ENCODE peak calls at places on chromosome 7, in eight cellular contexts. F is AG08396, O is left lobe of liver, W is activated T-cell treated with anti-CD3 and anti-CD28 coated beads for 24 hours, R is endothelial cell, Y is upper lobe of left lung, C is stomach, H is dermis microvascular lymphatic vessel endothelial cell. K is an unnamed sample.

GRCh38 chr7:69095649-69096048 is 502.6 kb upstream of the AUTS2 start:
- DNase-seq in H (no peak), R (no peak), W (no peak), C (no peak), Y (no peak), O (no peak), F (no peak), K (no peak)

GRCh38 chr7:138538996-138539644 is 79.1 kb downstream of the TRIM24 start:
- DNase-seq in W (no peak), C (no peak), H (no peak), F (no peak), Y (no peak), O (no peak), R (no peak), K (no peak)

GRCh38 chr7:124840435-124840834 is 74.8 kb upstream of the GPR37 start:
- DNase-seq in H (no peak), W (no peak), R (no peak), F (no peak), Y (no peak), O (no peak), C (no peak), K (no peak)

GRCh38 chr7:143492799-143493568 is 15.3 kb downstream of the TAS2R41 start:
- DNase-seq in R (no peak), O (no peak), C (no peak), W (no peak), H (no peak), Y (no peak), F (peak), K (no peak)

GRCh38 chr7:107180378-107180777 is 11.6 kb downstream of the HBP1 start:
- DNase-seq in R (no peak), W (peak), H (peak), Y (no peak), F (no peak), O (no peak), C (peak), K (peak)

GRCh38 chr7:44639701-44640321 is 33.4 kb downstream of the OGDH start:
- DNase-seq in R (peak), O (peak), C (no peak), H (peak), W (no peak), Y (no peak), F (peak), K (no peak)

GRCh38 chr7:13946181-13946580 is 43.3 kb downstream of the ETV1 start:
- DNase-seq in C (no peak), Y (no peak), R (no peak), O (no peak), W (no peak), H (no peak), F (peak), K (no peak)

GRCh38 chr7:12581897-12582296 is 11.4 kb downstream of the SCIN start:
- DNase-seq in W (no peak), O (no peak), R (no peak), Y (no peak), C (no peak), H (no peak), F (no peak), K (no peak)

GRCh38 chr7:120742370-120742769 is 115.6 kb downstream of the TSPAN12 start:
- DNase-seq in H (no peak), O (no peak), W (no peak), F (no peak), R (no peak), Y (no peak), C (no peak), K (no peak)

GRCh38 chr7:29336851-29337627 is 142.5 kb downstream of the CHN2 start:
- DNase-seq in H (no peak), C (no peak), R (no peak), W (no peak), Y (no peak), F (no peak), O (no peak), K (no peak)

K was measured in CD4-positive, CD25-positive, alpha-beta regulatory T cell.